ENCODE peak calls at places on chromosome 9, in nine cellular contexts. T, D, G, R, Y, U, A, N and B are unnamed samples.

GRCh38 chr9:96067004-96067403 is 191.5 kb downstream of the ERCC6L2 start:
- DNase-seq in D (no peak), U (no peak), Y (no peak), A (no peak), T (peak), N (no peak), R (no peak), G (no peak), B (no peak)

GRCh38 chr9:114834386-114834785 is 28.5 kb upstream of the TNFSF15 start:
- DNase-seq in U (no peak), D (no peak), T (no peak), N (no peak), Y (no peak), A (no peak), R (no peak), G (no peak), B (no peak)

GRCh38 chr9:80061940-80062339 is 490.2 kb downstream of the TLE4 start:
- DNase-seq in A (no peak), U (no peak), N (no peak), D (no peak), Y (no peak), R (no peak), T (peak), G (peak), B (peak)

GRCh38 chr9:95572370-95573151 is 55.8 kb upstream of the PTCH1 start:
- DNase-seq in R (no peak), U (no peak), N (no peak), T (peak), Y (peak), D (no peak), A (no peak), G (peak), B (no peak)

GRCh38 chr9:127897194-127897692 is 2.2 kb downstream of the ST6GALNAC6 start:
- DNase-seq in D (no peak), T (peak), U (peak), R (peak), Y (peak), N (no peak), A (peak), G (no peak), B (peak)

GRCh38 chr9:9122230-9122875 is 1322.8 kb upstream of the DMAC1 start:
- DNase-seq in D (no peak), R (no peak), A (no peak), Y (no peak), G (no peak), U (no peak), N (no peak), T (no peak), B (no peak)

GRCh38 chr9:131732061-131732526 is 7.8 kb downstream of the RAPGEF1 start:
- DNase-seq in Y (no peak), G (no peak), D (no peak), A (no peak), T (no peak), N (no peak), R (no peak), U (no peak), B (no peak)

GRCh38 chr9:108041551-108041950 is 552.0 kb upstream of the KLF4 start:
- DNase-seq in A (no peak), Y (no peak), U (no peak), T (peak), D (peak), N (no peak), G (peak), R (no peak), B (no peak)

GRCh38 chr9:89145086-89145485 is 33.5 kb downstream of the SHC3 start:
- DNase-seq in N (no peak), G (peak), A (no peak), Y (no peak), U (no peak), R (no peak), T (no peak), D (no peak), B (no peak)

GRCh38 chr9:16221350-16221749 is 649.1 kb downstream of the BNC2 start:
- DNase-seq in N (no peak), D (no peak), T (no peak), A (no peak), U (no peak), G (no peak), Y (no peak), R (no peak), B (no peak)

GRCh38 chr9:126113756-126114408 is 212.7 kb upstream of the MVB12B start:
- DNase-seq in G (no peak), A (no peak), R (no peak), D (no peak), N (no peak), Y (no peak), T (no peak), U (no peak), B (no peak)

GRCh38 chr9:125513634-125514413 is 193.2 kb downstream of the MAPKAP1 start:
- DNase-seq in N (no peak), D (peak), T (no peak), R (no peak), Y (no peak), U (no peak), G (peak), A (peak), B (no peak)

GRCh38 chr9:9061599-9061998 is 1262.0 kb upstream of the DMAC1 start:
- DNase-seq in D (no peak), U (no peak), G (no peak), R (no peak), N (no peak), T (no peak), A (no peak), Y (no peak), B (no peak)

GRCh38 chr9:70868661-70869652 is 252.5 kb downstream of the TRPM3 start:
- DNase-seq in G (peak), U (no peak), T (peak), N (no peak), Y (no peak), D (no peak), R (no peak), A (no peak), B (no peak)

GRCh38 chr9:91515074-91515687 is 91.5 kb upstream of the NFIL3 start:
- DNase-seq in T (peak), R (no peak), G (peak), Y (no peak), A (peak), D (no peak), U (no peak), N (no peak), B (peak)

GRCh38 chr9:105191508-105192118 is 52.8 kb upstream of the SLC44A1 start:
- DNase-seq in U (no peak), Y (no peak), G (peak), N (no peak), A (peak), R (no peak), D (peak), T (peak), B (no peak)

GRCh38 chr9:21591221-21592062 is 109.3 kb upstream of the IFNE start:
- DNase-seq in R (no peak), T (peak), G (peak), A (no peak), D (peak), N (no peak), Y (no peak), U (no peak), B (peak)

GRCh38 chr9:134388976-134389375 is 62.7 kb downstream of the RXRA start:
- DNase-seq in G (no peak), Y (no peak), A (no peak), T (no peak), N (no peak), U (no peak), D (no peak), R (no peak), B (no peak)

GRCh38 chr9:111178361-111179043 is 140.2 kb upstream of the LPAR1 start:
- DNase-seq in U (no peak), R (no peak), G (peak), T (peak), N (no peak), D (no peak), A (no peak), Y (no peak), B (peak)

GRCh38 chr9:133105461-133105770 is 15.6 kb downstream of the RALGDS start:
- DNase-seq in T (no peak), R (no peak), N (no peak), G (no peak), Y (no peak), D (no peak), U (no peak), A (no peak), B (no peak)

GRCh38 chr9:136143215-136144001 is 24.7 kb upstream of the TMEM250 start:
- DNase-seq in A (no peak), Y (peak), D (peak), U (no peak), G (peak), T (no peak), N (no peak), R (no peak), B (no peak)

GRCh38 chr9:107704791-107705190 is 215.2 kb upstream of the KLF4 start:
- DNase-seq in U (no peak), T (no peak), D (no peak), Y (no peak), N (no peak), G (no peak), A (no peak), R (no peak), B (no peak)

GRCh38 chr9:113646946-113647914 is 183.7 kb downstream of the RGS3 start:
- DNase-seq in N (no peak), D (no peak), U (no peak), G (no peak), Y (no peak), T (no peak), A (no peak), R (no peak), B (no peak)

GRCh38 chr9:32603914-32604852 is 31.2 kb upstream of the NDUFB6 start:
- DNase-seq in G (no peak), D (peak), N (no peak), R (no peak), A (no peak), U (no peak), Y (no peak), T (no peak), B (no peak)

GRCh38 chr9:127788337-127789011 is 2.6 kb downstream of the CDK9 start:
- DNase-seq in U (no peak), Y (no peak), A (no peak), G (no peak), T (no peak), N (no peak), D (no peak), R (no peak), B (no peak)

GRCh38 chr9:122125158-122125890 is 32.2 kb upstream of the TTLL11 start:
- DNase-seq in U (peak), G (peak), N (peak), D (peak), A (peak), T (peak), R (peak), Y (peak), B (peak)

GRCh38 chr9:73083519-73083918 is 68.1 kb upstream of the ANXA1 start:
- DNase-seq in U (no peak), R (no peak), T (no peak), Y (no peak), N (no peak), G (no peak), D (no peak), A (no peak), B (no peak)

GRCh38 chr9:97412628-97413382 is 909 bp downstream of the TDRD7 start:
- DNase-seq in T (no peak), R (peak), A (peak), Y (no peak), U (no peak), D (no peak), N (peak), G (peak), B (no peak)

GRCh38 chr9:81244631-81245030 is 444.7 kb downstream of the TLE1 start:
- DNase-seq in Y (no peak), T (peak), U (no peak), G (no peak), N (no peak), D (no peak), R (no peak), A (no peak), B (no peak)

GRCh38 chr9:77647267-77647658 is 859 bp downstream of the GNA14 start:
- DNase-seq in T (no peak), D (no peak), A (no peak), Y (no peak), U (no peak), N (no peak), G (no peak), R (no peak), B (no peak)

GRCh38 chr9:130254753-130255637 is 10.6 kb upstream of the HMCN2 start:
- DNase-seq in R (no peak), N (no peak), G (no peak), D (no peak), T (no peak), A (no peak), Y (no peak), U (no peak), B (no peak)

GRCh38 chr9:128607642-128608350 is 48.9 kb downstream of the DYNC2I2 start:
- DNase-seq in U (peak), Y (no peak), R (peak), A (no peak), T (peak), N (no peak), D (no peak), G (no peak), B (no peak)

GRCh38 chr9:6383551-6384225 is 29.3 kb upstream of the UHRF2 start:
- DNase-seq in N (no peak), A (no peak), G (peak), T (peak), U (no peak), R (no peak), D (no peak), Y (no peak), B (peak)